ENCODE peak calls at places on chromosomes 16 and 17, in eight cellular contexts. One of them, this sample, is unnamed.

GRCh38 chr16:47142469-47143328 is 1.0 kb downstream of the NETO2 start:
- DNase-seq in heart right ventricle: peak
- DNase-seq in natural killer cell: no peak
- DNase-seq in astrocyte of the cerebellum: peak
- DNase-seq in esophagus squamous epithelium: no peak
- DNase-seq in activated CD8-positive, alpha-beta T cell treated with anti-CD3 and anti-CD28 coated beads for 36 hours: peak
- DNase-seq in Calu3: peak
- DNase-seq in brain microvascular endothelial cell: peak
- DNase-seq in this sample: peak

GRCh38 chr17:64240261-64240740 is 22.8 kb downstream of the TEX2 start:
- DNase-seq in heart right ventricle: no peak
- DNase-seq in natural killer cell: no peak
- DNase-seq in astrocyte of the cerebellum: no peak
- DNase-seq in esophagus squamous epithelium: no peak
- DNase-seq in activated CD8-positive, alpha-beta T cell treated with anti-CD3 and anti-CD28 coated beads for 36 hours: peak
- DNase-seq in Calu3: peak
- DNase-seq in brain microvascular endothelial cell: no peak
- DNase-seq in this sample: no peak

GRCh38 chr17:75589017-75589918 is 1.7 kb downstream of the MYO15B start:
- DNase-seq in heart right ventricle: peak
- DNase-seq in natural killer cell: peak
- DNase-seq in astrocyte of the cerebellum: peak
- DNase-seq in esophagus squamous epithelium: peak
- DNase-seq in activated CD8-positive, alpha-beta T cell treated with anti-CD3 and anti-CD28 coated beads for 36 hours: peak
- DNase-seq in Calu3: peak
- DNase-seq in brain microvascular endothelial cell: peak
- DNase-seq in this sample: peak

GRCh38 chr17:35297666-35298065 is 54.8 kb downstream of the SLFN5 start:
- DNase-seq in heart right ventricle: no peak
- DNase-seq in natural killer cell: no peak
- DNase-seq in astrocyte of the cerebellum: no peak
- DNase-seq in esophagus squamous epithelium: no peak
- DNase-seq in activated CD8-positive, alpha-beta T cell treated with anti-CD3 and anti-CD28 coated beads for 36 hours: no peak
- DNase-seq in Calu3: no peak
- DNase-seq in brain microvascular endothelial cell: no peak
- DNase-seq in this sample: no peak

GRCh38 chr17:58242171-58242784 is 3.9 kb downstream of the LPO start:
- DNase-seq in heart right ventricle: no peak
- DNase-seq in natural killer cell: no peak
- DNase-seq in astrocyte of the cerebellum: no peak
- DNase-seq in esophagus squamous epithelium: no peak
- DNase-seq in activated CD8-positive, alpha-beta T cell treated with anti-CD3 and anti-CD28 coated beads for 36 hours: peak
- DNase-seq in Calu3: no peak
- DNase-seq in brain microvascular endothelial cell: no peak
- DNase-seq in this sample: no peak

GRCh38 chr17:50146230-50146926 is 4.1 kb downstream of the PPP1R9B start:
- DNase-seq in heart right ventricle: no peak
- DNase-seq in natural killer cell: no peak
- DNase-seq in astrocyte of the cerebellum: no peak
- DNase-seq in esophagus squamous epithelium: no peak
- DNase-seq in activated CD8-positive, alpha-beta T cell treated with anti-CD3 and anti-CD28 coated beads for 36 hours: peak
- DNase-seq in Calu3: no peak
- DNase-seq in brain microvascular endothelial cell: no peak
- DNase-seq in this sample: no peak

GRCh38 chr16:78952630-78953029 is 647.9 kb downstream of the MAF start:
- DNase-seq in heart right ventricle: no peak
- DNase-seq in natural killer cell: no peak
- DNase-seq in astrocyte of the cerebellum: no peak
- DNase-seq in esophagus squamous epithelium: no peak
- DNase-seq in activated CD8-positive, alpha-beta T cell treated with anti-CD3 and anti-CD28 coated beads for 36 hours: no peak
- DNase-seq in Calu3: no peak
- DNase-seq in brain microvascular endothelial cell: no peak
- DNase-seq in this sample: no peak

GRCh38 chr17:61749823-61750404 is 113.4 kb downstream of the BRIP1 start:
- DNase-seq in heart right ventricle: no peak
- DNase-seq in natural killer cell: no peak
- DNase-seq in astrocyte of the cerebellum: no peak
- DNase-seq in esophagus squamous epithelium: no peak
- DNase-seq in activated CD8-positive, alpha-beta T cell treated with anti-CD3 and anti-CD28 coated beads for 36 hours: no peak
- DNase-seq in Calu3: no peak
- DNase-seq in brain microvascular endothelial cell: no peak
- DNase-seq in this sample: no peak

GRCh38 chr16:17404903-17405691 is 65.7 kb downstream of the XYLT1 start:
- DNase-seq in heart right ventricle: peak
- DNase-seq in natural killer cell: no peak
- DNase-seq in astrocyte of the cerebellum: peak
- DNase-seq in esophagus squamous epithelium: no peak
- DNase-seq in activated CD8-positive, alpha-beta T cell treated with anti-CD3 and anti-CD28 coated beads for 36 hours: no peak
- DNase-seq in Calu3: no peak
- DNase-seq in brain microvascular endothelial cell: no peak
- DNase-seq in this sample: no peak

GRCh38 chr16:15854906-15855703 is 1.7 kb downstream of the MYH11 start:
- DNase-seq in heart right ventricle: no peak
- DNase-seq in natural killer cell: no peak
- DNase-seq in astrocyte of the cerebellum: no peak
- DNase-seq in esophagus squamous epithelium: no peak
- DNase-seq in activated CD8-positive, alpha-beta T cell treated with anti-CD3 and anti-CD28 coated beads for 36 hours: no peak
- DNase-seq in Calu3: no peak
- DNase-seq in brain microvascular endothelial cell: no peak
- DNase-seq in this sample: no peak

GRCh38 chr17:59668816-59669215 is 38.4 kb downstream of the PTRH2 start:
- DNase-seq in heart right ventricle: no peak
- DNase-seq in natural killer cell: no peak
- DNase-seq in astrocyte of the cerebellum: peak
- DNase-seq in esophagus squamous epithelium: no peak
- DNase-seq in activated CD8-positive, alpha-beta T cell treated with anti-CD3 and anti-CD28 coated beads for 36 hours: no peak
- DNase-seq in Calu3: no peak
- DNase-seq in brain microvascular endothelial cell: peak
- DNase-seq in this sample: no peak

GRCh38 chr17:14302421-14303099 is 1.7 kb downstream of the HS3ST3B1 start:
- DNase-seq in heart right ventricle: peak
- DNase-seq in natural killer cell: peak
- DNase-seq in astrocyte of the cerebellum: peak
- DNase-seq in esophagus squamous epithelium: no peak
- DNase-seq in activated CD8-positive, alpha-beta T cell treated with anti-CD3 and anti-CD28 coated beads for 36 hours: peak
- DNase-seq in Calu3: peak
- DNase-seq in brain microvascular endothelial cell: peak
- DNase-seq in this sample: peak

GRCh38 chr17:57676543-57676942 is 68.6 kb downstream of the CCDC182 start:
- DNase-seq in heart right ventricle: no peak
- DNase-seq in natural killer cell: no peak
- DNase-seq in astrocyte of the cerebellum: no peak
- DNase-seq in esophagus squamous epithelium: no peak
- DNase-seq in activated CD8-positive, alpha-beta T cell treated with anti-CD3 and anti-CD28 coated beads for 36 hours: no peak
- DNase-seq in Calu3: no peak
- DNase-seq in brain microvascular endothelial cell: no peak
- DNase-seq in this sample: no peak

GRCh38 chr17:560379-560935 is 154.2 kb downstream of the VPS53 start:
- DNase-seq in heart right ventricle: peak
- DNase-seq in natural killer cell: no peak
- DNase-seq in astrocyte of the cerebellum: no peak
- DNase-seq in esophagus squamous epithelium: no peak
- DNase-seq in activated CD8-positive, alpha-beta T cell treated with anti-CD3 and anti-CD28 coated beads for 36 hours: no peak
- DNase-seq in Calu3: no peak
- DNase-seq in brain microvascular endothelial cell: no peak
- DNase-seq in this sample: no peak

GRCh38 chr17:59521465-59522126 is 43.8 kb upstream of the DHX40 start:
- DNase-seq in heart right ventricle: peak
- DNase-seq in natural killer cell: peak
- DNase-seq in astrocyte of the cerebellum: peak
- DNase-seq in esophagus squamous epithelium: no peak
- DNase-seq in activated CD8-positive, alpha-beta T cell treated with anti-CD3 and anti-CD28 coated beads for 36 hours: peak
- DNase-seq in Calu3: peak
- DNase-seq in brain microvascular endothelial cell: peak
- DNase-seq in this sample: peak

GRCh38 chr16:85474808-85475207 is 138.3 kb upstream of the GSE1 start:
- DNase-seq in heart right ventricle: no peak
- DNase-seq in natural killer cell: no peak
- DNase-seq in astrocyte of the cerebellum: no peak
- DNase-seq in esophagus squamous epithelium: no peak
- DNase-seq in activated CD8-positive, alpha-beta T cell treated with anti-CD3 and anti-CD28 coated beads for 36 hours: no peak
- DNase-seq in Calu3: no peak
- DNase-seq in brain microvascular endothelial cell: no peak
- DNase-seq in this sample: no peak

GRCh38 chr17:58788199-58788598 is 32.5 kb downstream of the PPM1E start:
- DNase-seq in heart right ventricle: no peak
- DNase-seq in natural killer cell: no peak
- DNase-seq in astrocyte of the cerebellum: no peak
- DNase-seq in esophagus squamous epithelium: no peak
- DNase-seq in activated CD8-positive, alpha-beta T cell treated with anti-CD3 and anti-CD28 coated beads for 36 hours: no peak
- DNase-seq in Calu3: no peak
- DNase-seq in brain microvascular endothelial cell: no peak
- DNase-seq in this sample: no peak

GRCh38 chr17:40556884-40557414 is 8.3 kb downstream of the CCR7 start:
- DNase-seq in heart right ventricle: peak
- DNase-seq in natural killer cell: peak
- DNase-seq in astrocyte of the cerebellum: no peak
- DNase-seq in esophagus squamous epithelium: no peak
- DNase-seq in activated CD8-positive, alpha-beta T cell treated with anti-CD3 and anti-CD28 coated beads for 36 hours: peak
- DNase-seq in Calu3: no peak
- DNase-seq in brain microvascular endothelial cell: no peak
- DNase-seq in this sample: peak

GRCh38 chr17:50681260-50682200 is 26.2 kb downstream of the ANKRD40 start:
- DNase-seq in heart right ventricle: peak
- DNase-seq in natural killer cell: no peak
- DNase-seq in astrocyte of the cerebellum: peak
- DNase-seq in esophagus squamous epithelium: no peak
- DNase-seq in activated CD8-positive, alpha-beta T cell treated with anti-CD3 and anti-CD28 coated beads for 36 hours: no peak
- DNase-seq in Calu3: no peak
- DNase-seq in brain microvascular endothelial cell: peak
- DNase-seq in this sample: no peak

GRCh38 chr17:30363715-30364202 is 15.0 kb upstream of the CPD start:
- DNase-seq in heart right ventricle: no peak
- DNase-seq in natural killer cell: peak
- DNase-seq in astrocyte of the cerebellum: no peak
- DNase-seq in esophagus squamous epithelium: no peak
- DNase-seq in activated CD8-positive, alpha-beta T cell treated with anti-CD3 and anti-CD28 coated beads for 36 hours: peak
- DNase-seq in Calu3: peak
- DNase-seq in brain microvascular endothelial cell: no peak
- DNase-seq in this sample: no peak
- TF ChIP-seq CTCF in heart right ventricle: no peak
- TF ChIP-seq CTCF in natural killer cell: no peak
- TF ChIP-seq CTCF in astrocyte of the cerebellum: no peak
- TF ChIP-seq CTCF in esophagus squamous epithelium: no peak
- TF ChIP-seq CTCF in activated CD8-positive, alpha-beta T cell treated with anti-CD3 and anti-CD28 coated beads for 36 hours: no peak
- TF ChIP-seq CTCF in Calu3: no peak
- TF ChIP-seq CTCF in brain microvascular endothelial cell: no peak
- TF ChIP-seq CTCF in this sample: no peak

DNA sequence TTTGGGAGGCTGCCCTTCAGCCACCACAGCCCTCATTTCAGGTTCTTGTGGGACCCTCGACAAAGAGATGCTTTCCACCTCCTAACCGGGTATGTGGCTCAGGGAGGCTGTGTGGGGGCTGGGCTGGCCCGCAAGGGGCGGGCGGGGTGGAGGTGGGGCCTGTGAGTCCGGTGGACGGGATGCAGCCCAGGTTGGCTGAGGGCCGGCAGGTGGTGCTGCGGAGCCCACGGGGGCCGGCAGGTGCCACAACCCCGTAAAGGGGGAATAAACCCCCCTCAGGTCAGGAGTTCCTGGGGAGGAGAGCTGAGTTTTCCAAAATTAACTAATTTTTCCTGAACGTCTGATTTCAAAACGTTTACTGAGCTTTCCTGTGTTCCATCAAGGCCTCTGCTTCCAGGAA is 4.9 kb upstream of the CIAO3 start:
- DNase-seq in heart right ventricle: no peak
- DNase-seq in natural killer cell: no peak
- DNase-seq in astrocyte of the cerebellum: no peak
- DNase-seq in esophagus squamous epithelium: no peak
- DNase-seq in activated CD8-positive, alpha-beta T cell treated with anti-CD3 and anti-CD28 coated beads for 36 hours: peak
- DNase-seq in Calu3: peak
- DNase-seq in brain microvascular endothelial cell: no peak
- DNase-seq in this sample: no peak
- TF ChIP-seq CTCF in heart right ventricle: no peak
- TF ChIP-seq CTCF in natural killer cell: no peak
- TF ChIP-seq CTCF in astrocyte of the cerebellum: peak
- TF ChIP-seq CTCF in esophagus squamous epithelium: no peak
- TF ChIP-seq CTCF in activated CD8-positive, alpha-beta T cell treated with anti-CD3 and anti-CD28 coated beads for 36 hours: no peak
- TF ChIP-seq CTCF in Calu3: peak
- TF ChIP-seq CTCF in brain microvascular endothelial cell: peak
- TF ChIP-seq CTCF in this sample: peak

GRCh38 chr16:30528799-30529457 is 2.6 kb upstream of the ZNF768 start:
- DNase-seq in heart right ventricle: no peak
- DNase-seq in natural killer cell: no peak
- DNase-seq in astrocyte of the cerebellum: no peak
- DNase-seq in esophagus squamous epithelium: no peak
- DNase-seq in activated CD8-positive, alpha-beta T cell treated with anti-CD3 and anti-CD28 coated beads for 36 hours: no peak
- DNase-seq in Calu3: no peak
- DNase-seq in brain microvascular endothelial cell: no peak
- DNase-seq in this sample: no peak

GRCh38 chr16:30525844-30526136 is 576 bp downstream of the ZNF768 start:
- DNase-seq in heart right ventricle: no peak
- DNase-seq in natural killer cell: no peak
- DNase-seq in astrocyte of the cerebellum: no peak
- DNase-seq in esophagus squamous epithelium: no peak
- DNase-seq in activated CD8-positive, alpha-beta T cell treated with anti-CD3 and anti-CD28 coated beads for 36 hours: no peak
- DNase-seq in Calu3: no peak
- DNase-seq in brain microvascular endothelial cell: no peak
- DNase-seq in this sample: no peak

GRCh38 chr16:30526137-30526822 is at the start of gene ZNF768:
- DNase-seq in heart right ventricle: no peak
- DNase-seq in natural killer cell: no peak
- DNase-seq in astrocyte of the cerebellum: no peak
- DNase-seq in esophagus squamous epithelium: no peak
- DNase-seq in activated CD8-positive, alpha-beta T cell treated with anti-CD3 and anti-CD28 coated beads for 36 hours: no peak
- DNase-seq in Calu3: peak
- DNase-seq in brain microvascular endothelial cell: no peak
- DNase-seq in this sample: peak

GRCh38 chr16:30527635-30528178 is 1.3 kb upstream of the ZNF768 start:
- DNase-seq in heart right ventricle: no peak
- DNase-seq in natural killer cell: no peak
- DNase-seq in astrocyte of the cerebellum: no peak
- DNase-seq in esophagus squamous epithelium: no peak
- DNase-seq in activated CD8-positive, alpha-beta T cell treated with anti-CD3 and anti-CD28 coated beads for 36 hours: no peak
- DNase-seq in Calu3: no peak
- DNase-seq in brain microvascular endothelial cell: no peak
- DNase-seq in this sample: no peak

GRCh38 chr16:30526823-30527634 is 663 bp upstream of the ZNF768 start:
- DNase-seq in heart right ventricle: peak
- DNase-seq in natural killer cell: peak
- DNase-seq in astrocyte of the cerebellum: peak
- DNase-seq in esophagus squamous epithelium: peak
- DNase-seq in activated CD8-positive, alpha-beta T cell treated with anti-CD3 and anti-CD28 coated beads for 36 hours: peak
- DNase-seq in Calu3: peak
- DNase-seq in brain microvascular endothelial cell: peak
- DNase-seq in this sample: peak
- TF ChIP-seq CTCF in heart right ventricle: peak
- TF ChIP-seq CTCF in natural killer cell: no peak
- TF ChIP-seq CTCF in astrocyte of the cerebellum: peak
- TF ChIP-seq CTCF in esophagus squamous epithelium: peak
- TF ChIP-seq CTCF in activated CD8-positive, alpha-beta T cell treated with anti-CD3 and anti-CD28 coated beads for 36 hours: no peak
- TF ChIP-seq CTCF in Calu3: peak
- TF ChIP-seq CTCF in brain microvascular endothelial cell: peak
- TF ChIP-seq CTCF in this sample: no peak

GRCh38 chr16:13873835-13874438 is 46.0 kb upstream of the ERCC4 start:
- DNase-seq in heart right ventricle: no peak
- DNase-seq in natural killer cell: no peak
- DNase-seq in astrocyte of the cerebellum: peak
- DNase-seq in esophagus squamous epithelium: no peak
- DNase-seq in activated CD8-positive, alpha-beta T cell treated with anti-CD3 and anti-CD28 coated beads for 36 hours: no peak
- DNase-seq in Calu3: peak
- DNase-seq in brain microvascular endothelial cell: no peak
- DNase-seq in this sample: no peak
- TF ChIP-seq CTCF in heart right ventricle: peak
- TF ChIP-seq CTCF in natural killer cell: no peak
- TF ChIP-seq CTCF in astrocyte of the cerebellum: peak
- TF ChIP-seq CTCF in esophagus squamous epithelium: no peak
- TF ChIP-seq CTCF in activated CD8-positive, alpha-beta T cell treated with anti-CD3 and anti-CD28 coated beads for 36 hours: no peak
- TF ChIP-seq CTCF in Calu3: peak
- TF ChIP-seq CTCF in brain microvascular endothelial cell: peak
- TF ChIP-seq CTCF in this sample: peak

This sample was measured in mesothelial cell of epicardium.